ENCODE peak calls at places on chromosomes 5 and 9, in seven cellular contexts. U is HT1080; X is KBM-7; F is NCI-H748 treated with DMSO at 0.1 percent for 48 hours; I is stimulated activated CD4-positive, alpha-beta T cell treated with anti-CD3 and anti-CD28 coated beads, Interleukin-15, amount 100 ng/mL, for 24 hours; H is AML-193; C is HEK293T. N is an unnamed sample.

GRCh38 chr5:9094582-9094981 is 451.3 kb downstream of the SEMA5A start:
- DNase-seq in U (no peak), X (no peak), F (no peak), I (no peak), H (no peak), C (no peak), N (no peak)

GRCh38 chr5:72066658-72067057 is 40.6 kb upstream of the MAP1B start:
- DNase-seq in U (peak), X (no peak), F (no peak), I (no peak), H (no peak), C (no peak), N (peak)

GRCh38 chr9:129693741-129694140 is 28.3 kb downstream of the PRRX2 start:
- DNase-seq in U (no peak), X (no peak), F (no peak), I (no peak), H (no peak), C (no peak), N (no peak)

GRCh38 chr5:157182143-157182757 is 1.6 kb downstream of the ITK start:
- DNase-seq in U (no peak), X (no peak), F (no peak), I (no peak), H (no peak), C (no peak), N (no peak)

GRCh38 chr5:1643651-1644392 is 120.1 kb upstream of the LPCAT1 start:
- DNase-seq in U (no peak), X (no peak), F (no peak), I (no peak), H (no peak), C (no peak), N (no peak)

GRCh38 chr9:36878986-36879982 is 154.8 kb downstream of the PAX5 start:
- DNase-seq in U (no peak), X (no peak), F (no peak), I (peak), H (no peak), C (no peak), N (no peak)

GRCh38 chr9:124671861-124672260 is 99.2 kb downstream of the NR6A1 start:
- DNase-seq in U (no peak), X (no peak), F (no peak), I (no peak), H (no peak), C (no peak), N (no peak)

GRCh38 chr5:168885324-168886120 is 306.4 kb upstream of the PANK3 start:
- DNase-seq in U (no peak), X (no peak), F (no peak), I (no peak), H (no peak), C (no peak), N (no peak)

GRCh38 chr5:88555658-88556057 is 287.0 kb upstream of the TMEM161B start:
- DNase-seq in U (peak), X (peak), F (no peak), I (no peak), H (no peak), C (peak), N (no peak)

GRCh38 chr9:94586814-94587213 is 6.8 kb downstream of the FBP2 start:
- DNase-seq in U (peak), X (no peak), F (no peak), I (no peak), H (no peak), C (no peak), N (peak)

GRCh38 chr9:107389617-107390071 is 99.9 kb downstream of the KLF4 start:
- DNase-seq in U (no peak), X (no peak), F (no peak), I (no peak), H (no peak), C (no peak), N (peak)

GRCh38 chr9:137753192-137753765 is 124.3 kb upstream of the CACNA1B start:
- DNase-seq in U (no peak), X (no peak), F (no peak), I (no peak), H (no peak), C (no peak), N (no peak)

GRCh38 chr9:138077126-138077525 is 199.5 kb downstream of the CACNA1B start:
- DNase-seq in U (no peak), X (no peak), F (no peak), I (no peak), H (no peak), C (no peak), N (no peak)

GRCh38 chr5:74647096-74647495 is 6.6 kb upstream of the ENC1 start:
- DNase-seq in U (no peak), X (peak), F (peak), I (no peak), H (no peak), C (no peak), N (no peak)

GRCh38 chr5:150615141-150615699 is 25.2 kb upstream of the SYNPO start:
- DNase-seq in U (no peak), X (no peak), F (no peak), I (no peak), H (no peak), C (no peak), N (no peak)

GRCh38 chr9:120928720-120929389 is 2.3 kb upstream of the TRAF1 start:
- DNase-seq in U (no peak), X (peak), F (peak), I (peak), H (peak), C (peak), N (peak)

GRCh38 chr5:68424799-68425537 is 209.4 kb downstream of the PIK3R1 start:
- DNase-seq in U (peak), X (peak), F (no peak), I (peak), H (peak), C (no peak), N (peak)

GRCh38 chr5:113614191-113614590 is 100.7 kb downstream of the YTHDC2 start:
- DNase-seq in U (no peak), X (no peak), F (no peak), I (no peak), H (no peak), C (no peak), N (no peak)